ENCODE peak calls at places on chromosome 22, in five cellular contexts. I is tibial artery, A is PC-3, D is IMR-90, M is mammary epithelial cell. N is an unnamed sample.

GRCh38 chr22:41216984-41217383 is 11.9 kb downstream of the L3MBTL2 start:
- DNase-seq in D (peak; percentile 72), M (no peak), I (no peak), A (no peak), N (no peak)

GRCh38 chr22:20245577-20246367 is 22.3 kb downstream of the RTN4R start:
- DNase-seq in A (no peak), M (no peak), D (no peak), I (no peak), N (no peak)

GRCh38 chr22:19994851-19995610 is 21.6 kb downstream of the ARVCF start:
- DNase-seq in A (no peak), I (no peak), M (no peak), D (peak; percentile 29), N (no peak)

GRCh38 chr22:20531404-20532181 is 24.2 kb downstream of the MED15 start:
- DNase-seq in A (peak; percentile 91), M (peak; percentile 95), D (peak; percentile 90), I (peak; percentile 54), N (peak; percentile 78)

GRCh38 chr22:39308614-39309363 is 10.6 kb downstream of the RPL3 start:
- DNase-seq in I (peak; percentile 85), M (peak; percentile 89), A (peak; percentile 89), D (peak; percentile 96), N (peak; percentile 96)

GRCh38 chr22:25085930-25086901 is 113.4 kb upstream of the CRYBB3 start:
- DNase-seq in M (peak; percentile 24), I (peak; percentile 69), A (no peak), D (no peak), N (no peak)

GRCh38 chr22:31734512-31734911 is 15.4 kb downstream of the PRR14L start:
- DNase-seq in A (peak; percentile 82), I (no peak), D (peak; percentile 85), M (peak; percentile 80), N (peak; percentile 68)

GRCh38 chr22:25187469-25187868 is 12.2 kb upstream of the CRYBB3 start:
- DNase-seq in M (no peak), D (no peak), A (no peak), I (no peak), N (no peak)

GRCh38 chr22:46546466-46547178 is 9.2 kb upstream of the CELSR1 start:
- DNase-seq in M (peak; percentile 36), I (no peak), D (peak; percentile 23), A (no peak), N (peak; percentile 24)

GRCh38 chr22:42797021-42797420 is 60.1 kb downstream of the ARFGAP3 start:
- DNase-seq in M (no peak), A (no peak), I (peak; percentile 50), D (peak; percentile 27), N (no peak)

GRCh38 chr22:39920134-39920743 is 19.4 kb downstream of the GRAP2 start:
- DNase-seq in A (no peak), I (no peak), D (no peak), M (no peak), N (no peak)

GRCh38 chr22:49100316-49100715 is 727.4 kb downstream of the BRD1 start:
- DNase-seq in D (no peak), M (no peak), A (no peak), I (no peak), N (no peak)

DNA sequence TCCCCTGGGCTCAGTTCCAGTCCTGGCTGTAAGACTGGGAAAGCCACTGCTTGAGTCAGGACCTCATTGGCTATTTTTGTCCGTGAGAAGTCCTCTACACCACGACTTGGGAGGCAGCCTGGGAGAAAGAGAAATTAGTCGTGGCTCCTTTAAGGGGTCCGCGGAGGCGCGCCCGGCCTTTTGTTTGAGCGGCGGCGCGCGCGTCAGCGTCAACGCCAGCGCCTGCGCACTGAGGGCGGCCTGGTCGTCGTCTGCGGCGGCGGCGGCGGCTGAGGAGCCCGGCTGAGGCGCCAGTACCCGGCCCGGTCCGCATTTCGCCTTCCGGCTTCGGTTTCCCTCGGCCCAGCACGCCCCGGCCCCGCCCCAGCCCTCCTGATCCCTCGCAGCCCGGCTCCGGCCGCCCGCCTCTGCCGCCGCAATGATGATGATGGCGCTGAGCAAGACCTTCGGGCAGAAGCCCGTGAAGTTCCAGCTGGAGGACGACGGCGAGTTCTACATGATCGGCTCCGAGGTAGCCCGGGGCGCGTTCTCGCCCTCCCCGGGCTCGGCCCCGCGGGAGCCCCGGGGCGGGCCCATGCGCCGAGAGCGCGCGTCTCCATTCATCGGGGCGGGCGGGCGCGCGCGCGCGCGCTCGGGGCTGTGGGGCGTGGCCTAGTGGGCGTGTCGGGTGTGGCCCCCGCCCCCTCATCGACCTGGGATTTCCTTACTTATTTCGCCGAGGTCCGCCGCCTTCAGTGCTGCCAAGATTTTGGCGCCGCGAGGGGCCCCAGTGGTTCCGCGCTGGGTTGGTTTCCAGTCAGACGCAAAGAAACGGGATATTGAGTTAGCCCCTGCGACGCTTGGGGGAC is at the start of gene SMARCB1:
- DNase-seq in I (peak; percentile 94), M (peak; percentile 86), A (peak; percentile 84), D (peak; percentile 91), N (peak; percentile 85)
- H3K36me3 ChIP-seq in I (peaks cover 4% of the 10 kb centered on the region), M (peaks cover 3% of the 10 kb centered on the region), A (no peaks in the 10 kb centered on the region), D (peaks cover 10% of the 10 kb centered on the region), N (no peaks in the 10 kb centered on the region)

GRCh38 chr22:21816787-21817496 is 50.5 kb downstream of the MAPK1 start:
- DNase-seq in A (peak; percentile 84), I (no peak), D (peak; percentile 95), M (peak; percentile 90), N (peak; percentile 80)

GRCh38 chr22:21818487-21819182 is 48.8 kb downstream of the MAPK1 start:
- DNase-seq in I (no peak), M (no peak), A (no peak), D (no peak), N (no peak)

GRCh38 chr22:21815357-21815756 is 52.1 kb downstream of the MAPK1 start:
- DNase-seq in I (no peak), A (no peak), M (no peak), D (no peak), N (no peak)

GRCh38 chr22:21815958-21816357 is 51.5 kb downstream of the MAPK1 start:
- DNase-seq in M (no peak), I (no peak), D (no peak), A (no peak), N (no peak)

GRCh38 chr22:21816472-21816786 is 51.0 kb downstream of the MAPK1 start:
- DNase-seq in M (no peak), I (no peak), D (no peak), A (no peak), N (no peak)
- H3K4me3 ChIP-seq in M (no peak overlapping the region), I (no peak overlapping the region), D (no peak overlapping the region), A (no peak overlapping the region), N (no peak overlapping the region)

DNA sequence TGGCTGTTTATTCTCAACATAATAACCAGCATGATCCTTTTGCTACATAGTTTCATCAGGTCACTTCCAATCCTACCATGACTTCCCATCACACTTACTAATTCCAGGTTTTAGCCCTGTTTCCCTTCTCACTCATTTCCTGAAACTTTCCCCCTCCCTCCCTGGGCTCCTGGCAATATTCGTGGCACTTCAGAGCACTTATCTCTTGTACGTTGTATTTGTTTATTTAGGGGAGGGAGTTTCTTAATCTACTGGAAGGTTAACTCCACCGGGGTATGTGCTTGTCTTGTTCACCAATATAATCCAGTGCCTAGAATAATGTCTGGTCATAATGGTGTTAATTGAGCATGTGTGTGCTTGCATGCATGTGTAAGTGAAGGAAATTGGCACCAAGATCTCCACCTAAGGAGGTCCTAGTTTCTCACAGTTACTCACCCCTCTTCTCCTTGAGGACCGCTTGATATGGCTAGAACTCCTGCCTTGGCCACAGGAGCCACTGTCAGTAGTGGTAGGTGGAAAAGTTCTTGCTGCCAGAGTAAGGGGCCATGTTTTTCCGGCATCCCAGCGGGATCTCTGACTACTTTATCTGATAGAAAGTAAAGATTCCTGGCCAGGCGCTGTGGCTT is 11.7 kb downstream of the EIF3L start:
- DNase-seq in I (no peak), M (no peak), D (peak; percentile 7), A (no peak), N (no peak)
- H3K36me3 ChIP-seq in I (peaks cover 51% of the 10 kb centered on the region), M (peaks cover 44% of the 10 kb centered on the region), D (peaks cover 58% of the 10 kb centered on the region), A (peaks cover 50% of the 10 kb centered on the region), N (peaks cover 75% of the 10 kb centered on the region)

GRCh38 chr22:35914357-35914664 is 114.3 kb downstream of the RBFOX2 start:
- DNase-seq in I (no peak), A (no peak), D (no peak), M (no peak), N (no peak)
- H3K4me3 ChIP-seq in I (peak overlapping the region; percentile 46), A (peak overlapping the region; percentile 67), D (no peak overlapping the region), M (peak overlapping the region; percentile 49), N (peak overlapping the region; percentile 57)